ENCODE peak calls at places on chromosomes 13 and 19, in eight cellular contexts. One of them, this sample, is unnamed.

GRCh38 chr19:36041831-36042230 is 9.2 kb upstream of the CLIP3 start:
- DNase-seq in H1: no peak
- DNase-seq in psoas muscle: no peak
- DNase-seq in mucosa of descending colon: no peak
- DNase-seq in cardiac muscle cell: peak
- DNase-seq in neural progenitor cell: peak
- DNase-seq in adrenal gland: no peak
- DNase-seq in fibroblast of lung: peak
- DNase-seq in this sample: no peak

GRCh38 chr19:16473875-16474397 is 2.2 kb upstream of the EPS15L1 start:
- DNase-seq in adrenal gland: no peak
- DNase-seq in mucosa of descending colon: no peak
- DNase-seq in H1: no peak
- DNase-seq in psoas muscle: no peak
- DNase-seq in cardiac muscle cell: no peak
- DNase-seq in neural progenitor cell: no peak
- DNase-seq in fibroblast of lung: no peak
- DNase-seq in this sample: no peak

GRCh38 chr13:21478881-21479808 is 20.0 kb upstream of the ZDHHC20 start:
- DNase-seq in neural progenitor cell: peak
- DNase-seq in cardiac muscle cell: peak
- DNase-seq in psoas muscle: no peak
- DNase-seq in mucosa of descending colon: no peak
- DNase-seq in H1: no peak
- DNase-seq in adrenal gland: peak
- DNase-seq in fibroblast of lung: peak
- DNase-seq in this sample: no peak

GRCh38 chr19:7633619-7634018 is at the start of gene PCP2:
- DNase-seq in cardiac muscle cell: no peak
- DNase-seq in adrenal gland: no peak
- DNase-seq in mucosa of descending colon: no peak
- DNase-seq in H1: no peak
- DNase-seq in psoas muscle: no peak
- DNase-seq in neural progenitor cell: no peak
- DNase-seq in fibroblast of lung: no peak
- DNase-seq in this sample: no peak

GRCh38 chr19:49520705-49521319 is 7.0 kb upstream of the RCN3 start:
- DNase-seq in neural progenitor cell: no peak
- DNase-seq in adrenal gland: peak
- DNase-seq in fibroblast of lung: no peak
- DNase-seq in mucosa of descending colon: no peak
- DNase-seq in psoas muscle: peak
- DNase-seq in cardiac muscle cell: no peak
- DNase-seq in H1: no peak
- DNase-seq in this sample: no peak

GRCh38 chr13:43884221-43884620 is 4.5 kb downstream of the LACC1 start:
- DNase-seq in H1: no peak
- DNase-seq in cardiac muscle cell: no peak
- DNase-seq in fibroblast of lung: no peak
- DNase-seq in psoas muscle: no peak
- DNase-seq in mucosa of descending colon: no peak
- DNase-seq in neural progenitor cell: peak
- DNase-seq in adrenal gland: no peak
- DNase-seq in this sample: no peak

GRCh38 chr19:3880471-3881271 is at the start of gene ATCAY:
- DNase-seq in mucosa of descending colon: no peak
- DNase-seq in cardiac muscle cell: peak
- DNase-seq in adrenal gland: no peak
- DNase-seq in H1: peak
- DNase-seq in psoas muscle: no peak
- DNase-seq in neural progenitor cell: peak
- DNase-seq in fibroblast of lung: no peak
- DNase-seq in this sample: no peak

GRCh38 chr13:43879323-43880181 is at the start of the genes CCDC122 and LACC1:
- DNase-seq in cardiac muscle cell: peak
- DNase-seq in neural progenitor cell: peak
- DNase-seq in psoas muscle: peak
- DNase-seq in adrenal gland: peak
- DNase-seq in H1: peak
- DNase-seq in mucosa of descending colon: peak
- DNase-seq in fibroblast of lung: peak
- DNase-seq in this sample: peak

GRCh38 chr19:48819366-48819816 is 8.6 kb upstream of the BCAT2 start:
- DNase-seq in cardiac muscle cell: peak
- DNase-seq in neural progenitor cell: no peak
- DNase-seq in psoas muscle: peak
- DNase-seq in H1: no peak
- DNase-seq in fibroblast of lung: peak
- DNase-seq in mucosa of descending colon: peak
- DNase-seq in adrenal gland: peak
- DNase-seq in this sample: peak

GRCh38 chr13:43085545-43085944 is 62.2 kb downstream of the DNAJC15 start:
- DNase-seq in psoas muscle: no peak
- DNase-seq in fibroblast of lung: peak
- DNase-seq in mucosa of descending colon: no peak
- DNase-seq in cardiac muscle cell: peak
- DNase-seq in neural progenitor cell: no peak
- DNase-seq in H1: no peak
- DNase-seq in adrenal gland: no peak
- DNase-seq in this sample: no peak

GRCh38 chr19:3986260-3987041 is 1.2 kb upstream of the EEF2 start:
- DNase-seq in H1: no peak
- DNase-seq in psoas muscle: no peak
- DNase-seq in adrenal gland: peak
- DNase-seq in fibroblast of lung: peak
- DNase-seq in cardiac muscle cell: peak
- DNase-seq in mucosa of descending colon: peak
- DNase-seq in neural progenitor cell: peak
- DNase-seq in this sample: no peak

GRCh38 chr19:53010494-53010893 is 3.2 kb upstream of the ERVV-1 start:
- DNase-seq in mucosa of descending colon: no peak
- DNase-seq in cardiac muscle cell: no peak
- DNase-seq in H1: peak
- DNase-seq in neural progenitor cell: peak
- DNase-seq in fibroblast of lung: no peak
- DNase-seq in adrenal gland: no peak
- DNase-seq in psoas muscle: no peak
- DNase-seq in this sample: no peak

GRCh38 chr19:33063356-33064116 is 1.2 kb downstream of the RHPN2 start:
- DNase-seq in mucosa of descending colon: peak
- DNase-seq in H1: peak
- DNase-seq in cardiac muscle cell: peak
- DNase-seq in psoas muscle: no peak
- DNase-seq in fibroblast of lung: peak
- DNase-seq in adrenal gland: no peak
- DNase-seq in neural progenitor cell: peak
- DNase-seq in this sample: no peak

GRCh38 chr19:35029737-35030256 is 473 bp upstream of the SCN1B start:
- DNase-seq in neural progenitor cell: no peak
- DNase-seq in psoas muscle: no peak
- DNase-seq in mucosa of descending colon: no peak
- DNase-seq in fibroblast of lung: no peak
- DNase-seq in cardiac muscle cell: no peak
- DNase-seq in adrenal gland: no peak
- DNase-seq in H1: peak
- DNase-seq in this sample: no peak

DNA sequence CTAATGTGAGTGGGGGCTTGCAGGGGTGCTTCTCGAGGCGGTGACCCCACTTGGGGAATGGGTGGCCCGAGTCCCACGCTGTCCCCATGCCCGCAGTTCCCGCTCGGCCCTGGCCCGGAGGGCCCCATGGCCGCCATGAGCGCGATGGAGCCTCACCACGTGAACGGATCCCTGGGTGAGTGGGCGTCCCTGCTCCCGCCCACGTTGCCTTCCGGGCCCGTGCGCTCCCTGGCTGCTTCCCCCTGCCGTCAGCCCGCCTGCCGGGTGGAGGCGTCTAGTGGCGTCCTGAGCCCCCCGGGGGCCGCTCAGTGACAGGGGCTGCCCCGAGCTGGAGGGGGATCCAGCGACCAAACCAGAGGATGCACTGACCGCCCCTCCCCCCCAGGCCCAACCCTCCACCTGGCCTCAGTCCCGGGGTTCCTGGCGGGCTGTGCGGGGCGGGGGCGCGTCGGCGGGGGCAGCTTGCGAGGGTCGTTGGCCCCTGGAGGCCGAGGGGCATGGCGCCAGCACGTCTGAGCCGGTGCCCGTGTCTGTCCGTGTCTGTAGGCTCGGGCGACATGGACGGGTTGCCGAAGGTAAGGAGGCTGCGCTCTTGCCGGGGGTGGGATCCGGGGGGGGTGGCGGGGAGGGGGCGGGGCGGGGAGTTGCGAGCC is 4.8 kb downstream of the ISYNA1 start:
- DNase-seq in neural progenitor cell: peak
- DNase-seq in H1: peak
- DNase-seq in mucosa of descending colon: peak
- DNase-seq in cardiac muscle cell: peak
- DNase-seq in adrenal gland: peak
- DNase-seq in fibroblast of lung: no peak
- DNase-seq in psoas muscle: peak
- DNase-seq in this sample: no peak
- TF ChIP-seq CTCF in neural progenitor cell: no peak
- TF ChIP-seq CTCF in H1: no peak
- TF ChIP-seq CTCF in mucosa of descending colon: no peak
- TF ChIP-seq CTCF in cardiac muscle cell: no peak
- TF ChIP-seq CTCF in adrenal gland: no peak
- TF ChIP-seq CTCF in fibroblast of lung: no peak
- TF ChIP-seq CTCF in psoas muscle: no peak
- TF ChIP-seq CTCF in this sample: no peak

GRCh38 chr13:47598340-47598911 is 402.6 kb downstream of the SUCLA2 start:
- DNase-seq in neural progenitor cell: no peak
- DNase-seq in psoas muscle: no peak
- DNase-seq in fibroblast of lung: peak
- DNase-seq in adrenal gland: no peak
- DNase-seq in cardiac muscle cell: peak
- DNase-seq in H1: no peak
- DNase-seq in mucosa of descending colon: no peak
- DNase-seq in this sample: no peak

GRCh38 chr13:47592256-47592655 is 408.8 kb downstream of the SUCLA2 start:
- DNase-seq in mucosa of descending colon: no peak
- DNase-seq in psoas muscle: no peak
- DNase-seq in cardiac muscle cell: no peak
- DNase-seq in fibroblast of lung: no peak
- DNase-seq in adrenal gland: no peak
- DNase-seq in H1: no peak
- DNase-seq in neural progenitor cell: no peak
- DNase-seq in this sample: no peak

DNA sequence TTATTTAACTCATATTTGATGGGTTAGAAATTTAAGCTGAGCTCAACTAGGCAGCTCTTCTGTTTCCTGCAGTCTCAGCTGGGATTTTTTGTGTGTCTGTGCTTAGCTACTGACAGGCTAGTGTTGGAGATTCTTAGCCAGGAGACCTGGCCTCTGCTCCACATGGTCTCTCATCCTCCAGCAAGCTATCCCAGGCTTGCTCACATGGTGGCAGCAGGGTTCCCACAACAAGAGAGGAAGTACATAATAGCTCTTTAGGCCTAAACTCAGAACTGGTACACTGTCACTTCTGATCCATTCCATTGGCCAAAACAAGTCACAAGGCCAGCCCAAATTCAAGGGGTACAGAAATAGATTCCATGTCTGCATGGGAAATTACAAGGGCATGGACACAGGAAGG is 406.2 kb downstream of the SUCLA2 start:
- DNase-seq in fibroblast of lung: no peak
- DNase-seq in psoas muscle: no peak
- DNase-seq in cardiac muscle cell: peak
- DNase-seq in H1: no peak
- DNase-seq in mucosa of descending colon: no peak
- DNase-seq in neural progenitor cell: peak
- DNase-seq in adrenal gland: no peak
- DNase-seq in this sample: no peak
- TF ChIP-seq CTCF in fibroblast of lung: no peak
- TF ChIP-seq CTCF in psoas muscle: no peak
- TF ChIP-seq CTCF in cardiac muscle cell: no peak
- TF ChIP-seq CTCF in H1: peak
- TF ChIP-seq CTCF in mucosa of descending colon: no peak
- TF ChIP-seq CTCF in neural progenitor cell: peak
- TF ChIP-seq CTCF in adrenal gland: no peak
- TF ChIP-seq CTCF in this sample: no peak

DNA sequence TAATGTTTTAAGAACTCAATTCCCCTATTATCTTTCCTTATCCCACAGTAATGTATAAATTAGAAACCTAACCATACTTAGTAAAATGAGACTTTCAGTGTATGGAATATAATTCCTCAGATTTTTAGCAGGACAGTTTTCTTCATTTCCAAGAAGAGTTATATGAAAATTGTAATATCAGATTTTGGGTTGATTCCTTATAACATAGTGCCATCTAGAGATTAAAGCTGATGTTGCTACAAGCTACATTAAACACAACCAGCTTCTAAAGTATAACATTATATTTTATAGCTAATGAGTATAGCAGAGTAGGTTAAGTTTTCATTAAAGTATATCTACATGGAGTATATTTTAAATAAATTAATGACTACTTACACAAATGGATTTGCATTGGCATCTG is 99.7 kb upstream of the MIR17HG start:
- DNase-seq in adrenal gland: no peak
- DNase-seq in neural progenitor cell: no peak
- DNase-seq in cardiac muscle cell: peak
- DNase-seq in psoas muscle: no peak
- DNase-seq in fibroblast of lung: no peak
- DNase-seq in mucosa of descending colon: no peak
- DNase-seq in H1: no peak
- DNase-seq in this sample: no peak
- TF ChIP-seq CTCF in adrenal gland: peak
- TF ChIP-seq CTCF in neural progenitor cell: peak
- TF ChIP-seq CTCF in cardiac muscle cell: peak
- TF ChIP-seq CTCF in psoas muscle: peak
- TF ChIP-seq CTCF in fibroblast of lung: no peak
- TF ChIP-seq CTCF in mucosa of descending colon: no peak
- TF ChIP-seq CTCF in H1: peak
- TF ChIP-seq CTCF in this sample: no peak

GRCh38 chr19:56253737-56254136 is 18.8 kb upstream of the EDDM13 start:
- DNase-seq in mucosa of descending colon: no peak
- DNase-seq in psoas muscle: no peak
- DNase-seq in adrenal gland: no peak
- DNase-seq in H1: no peak
- DNase-seq in neural progenitor cell: peak
- DNase-seq in cardiac muscle cell: peak
- DNase-seq in fibroblast of lung: peak
- DNase-seq in this sample: no peak
- TF ChIP-seq CTCF in mucosa of descending colon: no peak
- TF ChIP-seq CTCF in psoas muscle: peak
- TF ChIP-seq CTCF in adrenal gland: peak
- TF ChIP-seq CTCF in H1: peak
- TF ChIP-seq CTCF in neural progenitor cell: peak
- TF ChIP-seq CTCF in cardiac muscle cell: peak
- TF ChIP-seq CTCF in fibroblast of lung: no peak
- TF ChIP-seq CTCF in this sample: peak

This sample was measured in omental fat pad.